ENCODE peak calls at places on chromosome 4, in six cellular contexts. J is naive thymus-derived CD4-positive, alpha-beta T cell; O is HL-60; A is CD8-positive, alpha-beta T cell; R is right lobe of liver; Q is pancreas. G is an unnamed sample.

GRCh38 chr4:176837176-176837915 is 44.6 kb upstream of the VEGFC start:
- DNase-seq in Q (no peak), A (no peak), J (no peak), O (no peak), R (no peak), G (no peak)

GRCh38 chr4:127249066-127249766 is 383.5 kb upstream of the INTU start:
- DNase-seq in R (no peak), A (no peak), J (no peak), O (peak), Q (no peak), G (no peak)

GRCh38 chr4:24657768-24658617 is 73.6 kb upstream of the DHX15 start:
- DNase-seq in O (peak), Q (peak), R (peak), J (peak), A (no peak), G (no peak)

GRCh38 chr4:107156443-107156842 is 120.3 kb upstream of the DKK2 start:
- DNase-seq in A (no peak), R (no peak), Q (no peak), O (no peak), J (no peak), G (no peak)

GRCh38 chr4:2252530-2252924 is 9.4 kb downstream of the MXD4 start:
- DNase-seq in A (no peak), O (no peak), R (peak), J (no peak), Q (peak), G (no peak)

GRCh38 chr4:124727331-124727730 is 14.8 kb upstream of the ANKRD50 start:
- DNase-seq in O (no peak), J (no peak), A (no peak), Q (no peak), R (no peak), G (no peak)

GRCh38 chr4:100208964-100209363 is 18.7 kb upstream of the DDIT4L start:
- DNase-seq in R (no peak), Q (no peak), O (no peak), A (no peak), J (no peak), G (no peak)

GRCh38 chr4:61193863-61194262 is 6.3 kb upstream of the ADGRL3 start:
- DNase-seq in A (no peak), J (no peak), O (no peak), Q (no peak), R (no peak), G (no peak)

GRCh38 chr4:33974270-33974669 is 2270.0 kb downstream of the ARAP2 start:
- DNase-seq in A (no peak), Q (no peak), J (no peak), R (no peak), O (no peak), G (no peak)

GRCh38 chr4:42151568-42152506 is 618 bp downstream of the BEND4 start:
- DNase-seq in A (no peak), Q (peak), J (peak), R (no peak), O (no peak), G (no peak)

GRCh38 chr4:1116837-1117236 is 3.5 kb upstream of the RNF212 start:
- DNase-seq in O (no peak), R (no peak), A (no peak), J (no peak), Q (no peak), G (no peak)

GRCh38 chr4:139535228-139535851 is 20.7 kb downstream of the SETD7 start:
- DNase-seq in Q (no peak), O (no peak), J (no peak), R (no peak), A (no peak), G (no peak)

GRCh38 chr4:139535852-139536234 is 20.2 kb downstream of the SETD7 start:
- DNase-seq in A (no peak), Q (no peak), R (no peak), O (no peak), J (no peak), G (no peak)

GRCh38 chr4:139534287-139534950 is 21.6 kb downstream of the SETD7 start:
- DNase-seq in A (no peak), J (no peak), Q (no peak), O (no peak), R (no peak), G (no peak)

GRCh38 chr4:139530833-139531427 is 25.1 kb downstream of the SETD7 start:
- DNase-seq in R (no peak), J (peak), Q (no peak), O (no peak), A (peak), G (peak)

DNA sequence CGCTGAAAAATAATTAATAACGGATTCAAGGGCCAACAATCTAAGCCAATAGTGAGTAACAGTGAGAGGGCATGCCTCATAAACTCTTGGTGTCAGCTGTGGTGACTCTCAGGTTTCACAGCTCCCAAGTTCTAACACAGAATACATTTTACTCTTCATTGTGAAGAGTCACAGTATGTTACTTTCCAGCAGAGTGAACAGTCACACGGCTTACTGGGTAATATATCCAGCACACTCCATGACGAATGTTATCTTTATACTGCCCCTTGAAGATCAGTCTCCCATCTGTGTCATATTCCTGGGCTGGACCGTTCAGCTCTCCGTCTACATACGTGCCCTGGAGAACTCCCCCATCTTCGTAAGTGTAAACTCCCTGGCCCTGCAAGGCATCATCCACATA is 23.1 kb downstream of the SETD7 start:
- DNase-seq in Q (no peak), A (no peak), R (no peak), J (no peak), O (no peak), G (no peak)
- H3K27ac ChIP-seq in Q (no peak), A (no peak), R (no peak), J (no peak), O (no peak), G (no peak)

GRCh38 chr4:111991797-111992196 is 153.5 kb upstream of the FAM241A start:
- DNase-seq in Q (no peak), J (no peak), O (peak), R (no peak), A (no peak), G (no peak)
- H3K27ac ChIP-seq in Q (no peak), J (no peak), O (no peak), R (no peak), A (no peak), G (no peak)

GRCh38 chr4:16865897-16866283 is 32.6 kb downstream of the LDB2 start:
- DNase-seq in O (no peak), Q (no peak), R (no peak), A (no peak), J (no peak), G (no peak)
- H3K27ac ChIP-seq in O (no peak), Q (no peak), R (no peak), A (no peak), J (no peak), G (no peak)

GRCh38 chr4:139267301-139267700 is 12.7 kb downstream of the MGARP start:
- DNase-seq in Q (no peak), J (no peak), A (no peak), O (no peak), R (no peak), G (no peak)

GRCh38 chr4:139265654-139266053 is 14.4 kb downstream of the MGARP start:
- DNase-seq in R (no peak), O (no peak), Q (no peak), J (no peak), A (no peak), G (no peak)

GRCh38 chr4:139266208-139266582 is 13.8 kb downstream of the MGARP start:
- DNase-seq in A (no peak), Q (no peak), O (no peak), R (no peak), J (no peak), G (no peak)

DNA sequence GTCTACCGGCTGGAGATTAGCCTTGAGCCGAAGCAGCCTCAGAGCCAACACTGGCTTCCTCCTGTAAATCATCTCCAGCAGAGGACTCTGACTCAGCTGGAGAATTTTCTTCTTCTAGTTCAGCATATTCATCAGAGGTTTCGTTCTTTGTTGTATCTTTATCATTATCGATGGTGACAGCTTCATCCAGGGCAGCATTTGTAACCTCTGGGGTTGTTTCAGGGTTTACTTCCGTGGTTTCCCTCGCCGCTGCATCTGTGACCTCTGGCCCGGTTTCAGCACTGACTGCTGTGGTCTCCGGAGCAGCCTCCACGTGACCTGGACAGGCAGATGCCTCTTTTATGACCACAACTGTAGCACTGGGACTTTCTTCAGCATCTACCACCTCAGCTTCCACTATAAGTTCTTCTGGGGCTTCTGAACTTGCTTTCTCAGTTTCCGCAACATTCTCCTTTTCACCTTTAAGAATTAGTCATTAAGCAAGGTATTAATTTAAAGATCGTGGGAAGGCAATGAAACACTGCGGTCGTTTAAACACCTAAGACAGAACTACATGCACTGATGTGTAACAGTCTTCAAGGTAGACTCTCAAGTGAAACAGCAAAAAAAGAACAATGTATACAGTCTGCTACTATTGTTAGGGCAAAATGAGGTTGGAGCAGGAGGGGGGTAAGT is 13.3 kb downstream of the MGARP start:
- DNase-seq in R (peak), J (peak), Q (no peak), O (peak), A (peak), G (peak)
- H3K27ac ChIP-seq in R (no peak), J (no peak), Q (no peak), O (no peak), A (no peak), G (peak)

GRCh38 chr4:13089659-13089998 is 394.5 kb downstream of the RAB28 start:
- DNase-seq in J (no peak), O (no peak), Q (no peak), R (no peak), A (no peak), G (no peak)
- H3K27ac ChIP-seq in J (no peak), O (no peak), Q (no peak), R (peak), A (no peak), G (no peak)

DNA sequence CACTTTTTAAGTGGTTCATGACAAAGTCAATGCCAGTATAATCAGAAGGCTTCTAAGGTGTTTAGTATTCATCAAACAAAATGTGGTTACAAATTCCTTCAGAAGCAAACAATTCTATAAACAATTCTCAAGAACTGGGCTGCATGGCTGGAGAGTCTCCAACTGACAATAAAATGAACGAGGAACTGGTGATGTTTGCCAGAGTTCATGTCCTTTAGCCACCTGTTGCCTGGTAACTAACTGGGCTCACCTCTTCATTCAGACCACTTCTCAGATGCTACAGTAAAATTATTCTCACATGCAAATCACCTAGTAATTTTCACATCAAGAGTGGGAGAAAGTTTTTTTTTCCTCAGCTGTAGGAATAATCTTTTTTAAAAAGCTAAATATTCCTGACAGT is 53.3 kb downstream of the CAMK2D start:
- DNase-seq in J (no peak), R (no peak), A (no peak), O (no peak), Q (no peak), G (no peak)
- H3K27ac ChIP-seq in J (no peak), R (no peak), A (no peak), O (no peak), Q (no peak), G (no peak)

DNA sequence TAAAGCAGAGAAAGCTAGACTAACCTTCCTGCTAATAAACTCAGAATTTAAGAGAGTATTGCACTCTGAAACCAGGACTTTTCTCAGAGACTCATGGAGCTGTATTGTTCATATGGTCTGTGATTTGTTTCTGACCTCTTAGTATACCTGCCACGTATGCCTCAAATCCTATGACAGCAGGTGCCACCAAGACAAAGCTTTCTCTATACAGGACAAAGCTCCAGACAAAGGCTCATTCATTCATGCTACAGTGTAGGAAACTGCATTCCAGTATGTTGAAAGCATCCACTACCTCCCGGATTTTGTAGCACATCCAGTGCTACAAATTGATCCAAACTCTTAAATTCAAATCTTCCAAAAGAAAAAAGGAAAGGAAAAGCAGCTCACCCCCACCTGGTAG is 178.3 kb downstream of the CHIC2 start:
- DNase-seq in A (no peak), R (no peak), Q (no peak), O (no peak), J (no peak), G (no peak)
- H3K27ac ChIP-seq in A (no peak), R (no peak), Q (peak), O (no peak), J (no peak), G (no peak)

GRCh38 chr4:26858035-26858918 is 2.4 kb upstream of the STIM2 start:
- DNase-seq in A (no peak), Q (no peak), O (no peak), J (no peak), R (no peak), G (no peak)
- H3K27ac ChIP-seq in A (peak), Q (peak), O (peak), J (peak), R (peak), G (peak)